ENCODE peak calls at places on chromosomes 1 and 21, in four cellular contexts. N is upper lobe of left lung, B is stomach, W is sigmoid colon. D is an unnamed sample.

GRCh38 chr1:66354311-66354922 is 179.5 kb upstream of the SGIP1 start:
- DNase-seq in N (no peak), B (no peak), W (no peak), D (no peak)

GRCh38 chr1:216447898-216448568 is 24.8 kb upstream of the USH2A start:
- DNase-seq in W (no peak), N (no peak), B (no peak), D (no peak)

GRCh38 chr1:59367269-59368006 is 70.5 kb downstream of the FGGY start:
- DNase-seq in N (no peak), W (peak), B (peak), D (peak)

GRCh38 chr1:28750330-28750729 is 13.6 kb downstream of the YTHDF2 start:
- DNase-seq in W (no peak), B (no peak), N (no peak), D (no peak)

GRCh38 chr1:183508694-183509093 is 36.4 kb downstream of the SMG7 start:
- DNase-seq in W (no peak), B (no peak), N (no peak), D (no peak)

GRCh38 chr1:179803916-179804315 is 60.8 kb downstream of the FAM163A start:
- DNase-seq in B (no peak), N (no peak), W (no peak), D (no peak)

GRCh38 chr1:81430236-81430635 is 370.5 kb upstream of the ADGRL2 start:
- DNase-seq in N (no peak), W (no peak), B (no peak), D (no peak)

GRCh38 chr1:31503581-31503980 is 72.7 kb upstream of the TINAGL1 start:
- DNase-seq in B (no peak), W (no peak), N (no peak), D (no peak)

GRCh38 chr1:158003409-158003805 is 10.0 kb downstream of the KIRREL1 start:
- DNase-seq in N (peak), W (no peak), B (no peak), D (no peak)

GRCh38 chr1:100955322-100955721 is 59.4 kb downstream of the SLC30A7 start:
- DNase-seq in W (no peak), N (no peak), B (no peak), D (no peak)

GRCh38 chr1:206944703-206945102 is 1.6 kb downstream of the PIGR start:
- DNase-seq in N (no peak), W (no peak), B (no peak), D (no peak)

GRCh38 chr1:43885311-43885801 is 48.2 kb upstream of the ARTN start:
- DNase-seq in N (peak), W (no peak), B (no peak), D (no peak)

GRCh38 chr1:41469706-41470105 is 14.8 kb downstream of the EDN2 start:
- DNase-seq in N (no peak), W (no peak), B (no peak), D (no peak)

GRCh38 chr1:201489656-201490261 is 17.2 kb downstream of the CSRP1 start:
- DNase-seq in B (no peak), W (no peak), N (no peak), D (no peak)

GRCh38 chr1:3068400-3069361 is at the start of gene PRDM16:
- DNase-seq in N (peak), W (peak), B (peak), D (peak)

GRCh38 chr1:215992620-215993019 is 425.5 kb downstream of the KCTD3 start:
- DNase-seq in N (no peak), B (no peak), W (no peak), D (no peak)

GRCh38 chr1:8604041-8604942 is 213.1 kb downstream of the RERE start:
- DNase-seq in N (no peak), W (no peak), B (no peak), D (no peak)

GRCh38 chr1:24768873-24769605 is 23.8 kb downstream of the CLIC4 start:
- DNase-seq in B (no peak), N (no peak), W (no peak), D (no peak)

GRCh38 chr1:28580706-28581530 is 11.1 kb upstream of the RAB42 start:
- DNase-seq in N (no peak), B (peak), W (no peak), D (no peak)

GRCh38 chr21:36059823-36060158 is 535 bp downstream of the SETD4 start:
- DNase-seq in B (peak), W (peak), N (peak), D (no peak)

GRCh38 chr1:180534199-180534598 is 24.6 kb upstream of the OVAAL start:
- DNase-seq in B (no peak), W (no peak), N (no peak), D (no peak)

GRCh38 chr1:226682841-226683800 is 56.0 kb downstream of the ITPKB start:
- DNase-seq in B (no peak), N (no peak), W (peak), D (no peak)

GRCh38 chr1:94090761-94091160 is 30.2 kb downstream of the ABCA4 start:
- DNase-seq in B (no peak), N (no peak), W (peak), D (no peak)

GRCh38 chr1:94093996-94094395 is 27.0 kb downstream of the ABCA4 start:
- DNase-seq in B (no peak), N (no peak), W (peak), D (no peak)

GRCh38 chr1:94094466-94095111 is 26.4 kb downstream of the ABCA4 start:
- DNase-seq in N (no peak), W (peak), B (no peak), D (peak)

GRCh38 chr1:94093351-94093750 is 27.6 kb downstream of the ABCA4 start:
- DNase-seq in N (no peak), W (peak), B (no peak), D (no peak)

GRCh38 chr1:94092210-94092613 is 28.7 kb downstream of the ABCA4 start:
- DNase-seq in B (no peak), W (peak), N (no peak), D (no peak)
- TF ChIP-seq EP300 in B (no peak), W (no peak), N (no peak), D (no peak)

GRCh38 chr1:156282479-156283222 is at the start of gene SMG5:
- DNase-seq in N (peak), W (peak), B (peak), D (peak)
- TF ChIP-seq EP300 in N (no peak), W (no peak), B (no peak), D (no peak)

DNA sequence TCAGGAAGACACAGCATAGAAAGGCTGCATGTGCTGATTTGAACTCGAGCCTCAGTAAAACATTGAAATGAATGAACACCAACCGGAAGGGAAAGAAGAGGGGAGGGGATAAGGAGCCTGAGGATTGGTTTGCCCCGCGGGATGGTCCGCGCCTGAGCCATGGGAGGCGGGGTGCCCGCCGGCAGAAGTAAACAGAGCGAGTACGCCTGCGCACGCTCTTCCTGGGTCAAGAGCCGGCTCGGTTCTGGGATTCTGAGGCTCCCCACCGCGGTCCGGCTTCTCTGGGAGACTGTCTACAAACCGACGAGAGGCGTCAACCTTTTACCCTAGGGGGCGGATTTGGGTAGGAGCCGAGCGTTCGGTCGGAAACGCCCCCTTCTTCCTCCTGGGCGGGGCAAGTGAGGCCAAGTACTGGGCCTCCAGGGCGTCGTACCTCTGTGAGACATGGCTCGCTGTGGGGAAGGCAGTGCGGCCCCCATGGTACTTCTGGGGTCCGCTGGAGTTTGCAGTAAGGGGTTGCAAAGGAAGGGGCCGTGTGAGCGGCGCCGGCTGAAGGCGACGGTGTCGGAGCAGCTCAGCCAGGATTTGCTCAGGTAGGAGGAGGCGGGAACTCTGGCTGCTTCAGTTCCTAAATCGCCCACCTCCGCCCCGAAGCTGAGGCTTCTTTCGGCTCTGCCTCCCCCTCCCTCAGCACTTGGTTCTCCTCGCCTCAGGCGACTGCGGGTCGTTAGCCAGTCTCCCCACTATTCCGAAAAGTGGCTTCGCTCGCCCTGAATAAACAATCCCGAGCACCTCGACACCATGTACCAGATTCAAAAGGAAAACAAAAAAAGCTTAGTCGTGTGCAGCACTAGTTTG is at the start of gene BTBD8:
- DNase-seq in B (peak), W (peak), N (peak), D (peak)
- TF ChIP-seq EP300 in B (no peak), W (no peak), N (no peak), D (no peak)

DNA sequence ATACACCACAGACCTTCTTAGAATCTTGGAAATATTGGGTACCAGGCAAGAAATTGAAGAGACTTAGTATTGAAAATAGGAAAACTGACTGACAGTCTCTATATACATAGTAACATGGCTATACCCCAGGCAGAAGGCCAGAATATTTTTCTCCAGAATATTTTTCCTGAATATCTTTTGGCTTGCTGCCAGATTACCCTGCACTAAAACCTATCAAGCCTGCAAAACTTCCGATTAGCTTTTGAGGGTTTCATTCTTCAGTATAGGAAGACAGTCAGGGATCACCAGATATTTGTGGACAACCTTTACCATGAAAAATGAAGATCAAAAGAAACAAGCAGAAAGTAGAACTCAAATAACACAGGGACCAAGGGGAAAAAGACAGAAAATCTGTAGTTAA is 187.9 kb downstream of the LRRC7 start:
- DNase-seq in W (no peak), B (no peak), N (no peak), D (no peak)
- TF ChIP-seq EP300 in W (no peak), B (no peak), N (no peak), D (no peak)

GRCh38 chr1:95245029-95245428 is 11.0 kb downstream of the RWDD3 start:
- DNase-seq in N (no peak), W (no peak), B (no peak), D (no peak)
- TF ChIP-seq EP300 in N (no peak), W (no peak), B (no peak), D (no peak)

GRCh38 chr1:204083491-204083890 is 10.6 kb downstream of the SOX13 start:
- DNase-seq in W (peak), N (no peak), B (no peak), D (no peak)

GRCh38 chr1:204081791-204082513 is 9.0 kb downstream of the SOX13 start:
- DNase-seq in N (peak), B (no peak), W (peak), D (no peak)

GRCh38 chr1:204087181-204087892 is 14.4 kb downstream of the SOX13 start:
- DNase-seq in W (no peak), B (no peak), N (no peak), D (no peak)

GRCh38 chr1:204085876-204086275 is 13.0 kb downstream of the SOX13 start:
- DNase-seq in N (no peak), W (no peak), B (no peak), D (no peak)

DNA sequence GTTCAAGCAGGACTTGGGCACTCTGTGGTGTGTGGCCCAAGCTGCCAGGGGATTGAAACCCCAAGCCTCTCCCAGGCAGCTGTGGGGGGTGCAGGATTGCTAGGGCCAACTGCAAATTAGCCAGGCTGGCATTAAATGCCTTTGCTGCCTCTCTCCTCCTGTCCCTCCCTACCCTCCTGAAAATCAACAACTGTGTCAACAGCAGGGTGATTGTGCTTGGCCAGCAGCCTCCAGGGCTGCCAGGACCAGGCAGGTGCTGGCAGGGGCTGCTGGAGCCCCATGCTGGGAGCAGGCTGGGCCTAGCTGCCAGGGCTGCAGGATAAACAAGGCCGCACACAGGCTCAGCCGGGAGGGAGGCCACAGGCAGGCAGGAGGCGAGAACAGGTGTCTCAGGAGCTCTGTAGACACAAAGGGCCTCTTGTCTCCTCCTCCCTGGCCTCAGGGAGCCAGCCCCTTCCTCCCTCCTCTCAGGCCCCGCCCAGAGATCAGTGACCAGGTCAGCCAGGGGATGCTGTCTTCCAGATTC is 11.4 kb downstream of the SOX13 start:
- DNase-seq in N (peak), B (peak), W (peak), D (no peak)
- TF ChIP-seq EP300 in N (no peak), B (no peak), W (no peak), D (no peak)